ENCODE peak calls at places on chromosomes 1 and 21, in four cellular contexts. J, Y, R and G are unnamed samples.

GRCh38 chr1:220338759-220339158 is 66.5 kb upstream of the RAB3GAP2 start:
- DNase-seq in R (no peak), J (no peak), Y (no peak), G (no peak)

GRCh38 chr1:234093741-234094140 is 189.3 kb downstream of the SLC35F3 start:
- DNase-seq in Y (no peak), R (no peak), J (no peak), G (no peak)

GRCh38 chr1:80218112-80218511 is 1211.6 kb upstream of the ADGRL4 start:
- DNase-seq in R (no peak), Y (peak), J (no peak), G (no peak)

GRCh38 chr1:2911391-2912178 is 109.7 kb upstream of the ACTRT2 start:
- DNase-seq in R (no peak), J (no peak), Y (no peak), G (no peak)

GRCh38 chr1:26432793-26433192 is 672 bp downstream of the DHDDS start:
- DNase-seq in J (no peak), R (no peak), Y (no peak), G (no peak)

GRCh38 chr1:150365945-150366344 is 2.0 kb downstream of the RPRD2 start:
- DNase-seq in J (no peak), Y (no peak), R (no peak), G (no peak)

GRCh38 chr1:232571523-232571922 is 58.4 kb downstream of the SIPA1L2 start:
- DNase-seq in Y (no peak), R (no peak), J (no peak), G (no peak)

GRCh38 chr21:42505090-42505726 is 8.4 kb upstream of the SLC37A1 start:
- DNase-seq in Y (no peak), R (no peak), J (peak), G (no peak)

GRCh38 chr1:207917086-207917485 is 6.2 kb upstream of the CD34 start:
- DNase-seq in J (no peak), Y (no peak), R (no peak), G (no peak)

GRCh38 chr1:151994956-151995355 is 1.3 kb upstream of the S100A10 start:
- DNase-seq in Y (peak), R (no peak), J (no peak), G (no peak)

GRCh38 chr1:53135735-53136114 is 6.7 kb downstream of the SLC1A7 start:
- DNase-seq in Y (no peak), J (no peak), R (no peak), G (peak)

GRCh38 chr1:118947003-118947765 is 41.0 kb downstream of the TBX15 start:
- DNase-seq in J (no peak), Y (no peak), R (no peak), G (no peak)

GRCh38 chr1:161954050-161954449 is 69.6 kb downstream of the OLFML2B start:
- DNase-seq in R (no peak), Y (no peak), J (no peak), G (no peak)

GRCh38 chr1:53586765-53587164 is 127.6 kb downstream of the DMRTB1 start:
- DNase-seq in J (no peak), Y (no peak), R (no peak), G (no peak)

GRCh38 chr1:27109103-27109822 is 45.7 kb downstream of the SLC9A1 start:
- DNase-seq in J (no peak), Y (peak), R (peak), G (peak)

DNA sequence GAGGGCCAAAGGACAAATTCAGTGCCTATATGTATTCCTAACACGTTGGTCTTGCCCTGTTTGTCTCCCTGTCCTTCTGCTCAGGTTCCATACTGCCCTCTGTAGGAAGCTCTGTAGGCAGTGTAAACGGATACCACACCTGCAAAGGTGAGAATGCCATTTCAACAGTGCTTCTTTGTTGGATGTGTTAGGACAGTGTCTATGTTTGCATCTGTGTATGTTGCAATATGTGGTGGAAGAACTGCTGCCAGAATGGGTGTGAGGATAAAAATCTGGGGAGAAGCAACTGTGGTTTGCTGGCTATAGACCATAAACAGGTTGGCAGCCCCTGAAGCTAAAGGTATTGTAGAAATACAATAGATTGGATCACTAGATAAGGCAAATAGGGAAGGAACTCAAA is 113.1 kb upstream of the BMP8A start:
- DNase-seq in R (no peak), J (no peak), Y (no peak), G (peak)
- TF ChIP-seq EGR1 in R (no peak), J (no peak), Y (no peak), G (no peak)

GRCh38 chr1:18999287-18999852 is 42.9 kb upstream of the IFFO2 start:
- DNase-seq in J (no peak), Y (no peak), R (no peak), G (no peak)
- TF ChIP-seq EGR1 in J (no peak), Y (no peak), R (no peak), G (no peak)

DNA sequence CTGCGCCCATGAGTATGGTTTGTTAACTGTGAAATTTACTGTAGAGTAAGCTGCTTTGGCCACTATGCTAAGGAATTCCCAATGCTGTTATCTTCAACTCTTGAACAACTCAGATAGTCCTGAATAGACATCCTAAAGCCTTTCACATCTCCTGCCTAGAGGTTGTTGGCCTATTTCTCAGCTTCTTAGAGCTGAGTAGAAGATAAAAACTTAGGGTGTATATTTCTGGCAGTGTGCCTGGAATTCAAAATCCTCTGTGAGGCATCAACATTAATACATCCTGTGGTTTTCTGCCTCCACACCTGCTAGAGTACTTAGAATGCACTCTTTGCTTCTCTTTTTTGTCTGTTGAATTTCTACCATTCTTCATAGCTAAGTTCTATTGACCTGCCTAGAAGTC is 45.8 kb upstream of the RC3H1 start:
- DNase-seq in R (no peak), Y (no peak), J (no peak), G (no peak)
- TF ChIP-seq EGR1 in R (no peak), Y (no peak), J (no peak), G (no peak)

DNA sequence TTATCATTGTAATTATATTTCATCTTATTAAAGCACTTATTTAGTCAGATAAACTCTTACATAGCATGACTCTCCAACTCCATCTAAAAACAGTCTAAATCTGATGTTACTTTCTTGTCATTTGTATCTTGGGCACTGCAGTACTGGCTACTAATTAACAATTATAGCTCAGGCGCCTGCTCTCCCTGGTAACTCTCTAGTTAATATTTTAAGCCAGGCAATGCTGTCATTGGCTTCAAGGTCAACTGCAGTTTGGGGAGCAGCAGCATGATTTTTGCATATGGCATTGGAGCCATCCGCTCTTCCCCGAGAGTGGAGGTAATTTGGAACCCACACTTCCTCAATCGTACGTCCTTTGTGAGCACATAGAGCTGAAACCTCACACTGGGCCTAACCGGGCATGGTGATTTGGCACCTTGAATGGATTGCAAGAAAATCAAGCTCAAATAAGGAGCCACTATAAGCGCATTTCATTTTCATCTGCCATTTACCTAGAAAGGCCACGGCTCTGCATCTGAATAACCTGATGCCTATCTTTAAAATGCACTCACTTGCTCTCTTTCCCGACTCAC is 187.7 kb downstream of the KAZN start:
- DNase-seq in J (no peak), Y (no peak), R (no peak), G (no peak)
- TF ChIP-seq EGR1 in J (no peak), Y (no peak), R (no peak), G (no peak)

DNA sequence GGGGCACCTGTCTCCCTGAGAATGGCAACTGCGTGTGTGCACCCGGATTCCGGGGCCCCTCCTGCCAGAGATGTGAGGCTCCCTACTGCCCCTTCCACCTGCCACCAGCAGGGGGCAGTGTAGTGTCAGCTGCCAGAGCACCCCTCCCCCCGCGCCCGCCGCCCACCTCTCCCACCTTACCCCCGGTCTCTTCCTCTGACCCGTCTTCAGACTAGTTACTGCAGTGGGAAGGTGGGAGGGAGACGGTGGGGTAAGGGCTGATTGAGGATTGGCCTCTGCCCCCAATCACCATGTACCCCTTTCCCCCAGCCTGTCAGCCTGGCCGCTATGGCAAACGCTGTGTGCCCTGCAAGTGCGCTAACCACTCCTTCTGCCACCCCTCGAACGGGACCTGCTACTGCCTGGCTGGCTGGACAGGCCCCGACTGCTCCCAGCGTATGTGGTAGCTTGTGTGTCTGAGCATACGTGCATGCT is 10.1 kb upstream of the LRRC71 start:
- DNase-seq in R (peak), J (no peak), Y (no peak), G (peak)
- TF ChIP-seq EGR1 in R (no peak), J (no peak), Y (no peak), G (peak)

DNA sequence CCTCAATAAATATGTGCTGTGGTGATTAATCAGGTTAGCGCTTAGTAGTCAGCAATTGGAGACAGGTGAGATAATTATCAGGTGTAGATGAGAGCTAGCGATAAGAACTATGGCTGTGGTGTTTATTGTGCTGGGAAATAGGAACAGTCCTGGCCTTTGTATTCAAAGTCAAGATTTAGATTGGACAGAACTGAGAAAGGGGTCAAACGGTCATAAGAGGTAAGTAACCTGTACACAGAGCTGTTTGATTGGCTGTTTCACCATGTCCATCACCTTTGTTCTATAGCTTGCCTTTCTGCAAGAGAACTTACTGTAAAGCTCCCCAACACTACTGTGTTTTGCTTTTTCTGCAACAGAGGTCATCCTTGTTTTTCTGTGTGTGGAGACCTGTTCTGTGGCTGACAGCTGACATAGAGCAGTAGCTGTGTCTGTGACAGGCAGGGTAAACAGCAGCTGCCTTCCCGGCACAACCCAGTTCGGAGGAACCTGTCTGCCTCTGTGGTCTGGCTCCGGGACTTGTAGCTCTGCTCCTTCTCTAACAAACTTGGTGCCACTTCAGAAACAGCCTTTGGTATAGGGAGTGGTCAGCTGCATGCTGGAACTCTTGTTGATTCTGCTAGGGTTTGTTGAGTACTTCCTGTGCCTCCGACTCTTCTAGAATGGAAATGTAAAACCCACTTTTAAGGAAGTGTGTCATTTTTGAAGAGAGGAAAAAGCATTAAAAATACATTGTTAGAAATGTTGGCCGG is 21.1 kb upstream of the CDC42 start:
- DNase-seq in Y (no peak), R (no peak), J (no peak), G (no peak)
- TF ChIP-seq EGR1 in Y (no peak), R (no peak), J (no peak), G (no peak)

GRCh38 chr1:15141933-15142647 is 11.5 kb upstream of the TMEM51 start:
- DNase-seq in Y (no peak), R (no peak), J (no peak), G (no peak)
- TF ChIP-seq EGR1 in Y (no peak), R (no peak), J (no peak), G (no peak)

GRCh38 chr1:31580891-31581603 is 4.7 kb downstream of the TINAGL1 start:
- DNase-seq in R (peak), Y (no peak), J (no peak), G (no peak)
- TF ChIP-seq EGR1 in R (no peak), Y (no peak), J (no peak), G (no peak)

DNA sequence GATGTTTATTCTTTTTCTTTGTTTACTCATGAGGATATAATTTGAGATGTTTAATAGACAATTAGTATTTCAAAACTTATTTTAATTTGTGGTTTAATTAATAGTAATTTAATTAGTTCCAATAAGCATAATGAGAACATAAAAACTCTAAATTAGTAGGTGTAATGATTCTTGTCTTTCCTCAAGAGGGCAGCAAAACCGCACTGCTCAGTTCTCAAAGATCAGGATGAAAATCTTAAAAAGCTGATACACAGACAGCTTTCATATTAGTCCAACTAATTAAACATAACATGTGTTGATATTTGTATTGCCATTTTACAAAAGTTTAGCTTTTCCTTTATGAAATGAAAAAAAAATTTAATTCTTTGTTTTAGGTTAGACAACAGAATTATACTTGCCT is 106.7 kb upstream of the C21orf91 start:
- DNase-seq in Y (no peak), J (no peak), R (no peak), G (peak)
- TF ChIP-seq EGR1 in Y (no peak), J (no peak), R (no peak), G (no peak)